ENCODE peak calls at places on chromosome 7, in six cellular contexts. V, Z, X, U, G and W are unnamed samples.
A peak's percentile ranks its signal among the peaks of the same experiment; 100 is the strongest.

GRCh38 chr7:3861941-3862340 is 560.9 kb downstream of the SDK1 start:
- DNase-seq in Z (no peak), V (no peak), X (peak; percentile 66), G (peak; percentile 54), U (peak; percentile 81), W (no peak)

GRCh38 chr7:51034531-51035264 is 252.0 kb upstream of the GRB10 start:
- DNase-seq in Z (no peak), G (no peak), U (peak; percentile 93), X (peak; percentile 60), V (no peak), W (no peak)

GRCh38 chr7:159139202-159139601 is 5.5 kb downstream of the VIPR2 start:
- DNase-seq in X (no peak), Z (no peak), U (no peak), V (no peak), G (no peak), W (no peak)

GRCh38 chr7:81267508-81267907 is 348.7 kb upstream of the SEMA3C start:
- DNase-seq in U (peak; percentile 47), Z (no peak), V (no peak), G (no peak), X (peak; percentile 21), W (no peak)

GRCh38 chr7:43260980-43261878 is 148.8 kb downstream of the HECW1 start:
- DNase-seq in Z (peak; percentile 73), G (peak; percentile 60), X (peak; percentile 91), V (peak; percentile 73), U (peak; percentile 89), W (peak; percentile 33)

GRCh38 chr7:151851160-151851751 is 25.7 kb downstream of the PRKAG2 start:
- DNase-seq in G (no peak), V (peak; percentile 63), Z (no peak), U (no peak), X (no peak), W (no peak)

GRCh38 chr7:138666385-138666784 is 34.8 kb downstream of the SVOPL start:
- DNase-seq in V (no peak), U (no peak), G (no peak), Z (no peak), X (peak; percentile 12), W (no peak)

GRCh38 chr7:132255898-132256297 is 320.4 kb downstream of the PLXNA4 start:
- DNase-seq in X (peak; percentile 27), Z (no peak), V (no peak), G (no peak), U (no peak), W (no peak)